ENCODE peak calls at places on chromosomes 6 and 20, in six cellular contexts. One of them, this sample, is unnamed. For H4K20me1, the result is how much of the 10 kb centered on the place peaks cover.

GRCh38 chr6:165439928-165440554 is 130.6 kb upstream of the C6orf118 start:
- DNase-seq in HCT116: peak
- DNase-seq in astrocyte: peak
- DNase-seq in mammary epithelial cell: peak
- DNase-seq in hepatocyte: peak
- DNase-seq in H9: no peak
- DNase-seq in this sample: peak

GRCh38 chr6:16725145-16725864 is 36.0 kb downstream of the ATXN1 start:
- DNase-seq in hepatocyte: peak
- DNase-seq in astrocyte: peak
- DNase-seq in mammary epithelial cell: peak
- DNase-seq in H9: no peak
- DNase-seq in HCT116: no peak
- DNase-seq in this sample: no peak

GRCh38 chr20:4006640-4007039 is 8.7 kb downstream of the RNF24 start:
- DNase-seq in HCT116: no peak
- DNase-seq in astrocyte: peak
- DNase-seq in H9: no peak
- DNase-seq in hepatocyte: no peak
- DNase-seq in mammary epithelial cell: no peak
- DNase-seq in this sample: no peak

GRCh38 chr6:111031151-111031550 is 49.3 kb downstream of the RPF2 start:
- DNase-seq in hepatocyte: no peak
- DNase-seq in HCT116: no peak
- DNase-seq in H9: no peak
- DNase-seq in astrocyte: no peak
- DNase-seq in mammary epithelial cell: no peak
- DNase-seq in this sample: no peak

GRCh38 chr6:9103876-9104521 is 668.7 kb upstream of the SLC35B3 start:
- DNase-seq in astrocyte: no peak
- DNase-seq in hepatocyte: no peak
- DNase-seq in mammary epithelial cell: no peak
- DNase-seq in H9: peak
- DNase-seq in HCT116: no peak
- DNase-seq in this sample: no peak

GRCh38 chr6:47161176-47161687 is 119.1 kb upstream of the ADGRF1 start:
- DNase-seq in hepatocyte: no peak
- DNase-seq in astrocyte: no peak
- DNase-seq in H9: no peak
- DNase-seq in HCT116: peak
- DNase-seq in mammary epithelial cell: peak
- DNase-seq in this sample: peak

GRCh38 chr6:159693128-159693893 is at the start of gene SOD2:
- DNase-seq in astrocyte: peak
- DNase-seq in HCT116: peak
- DNase-seq in hepatocyte: peak
- DNase-seq in mammary epithelial cell: peak
- DNase-seq in H9: peak
- DNase-seq in this sample: peak

GRCh38 chr20:47857994-47858557 is 72.8 kb upstream of the SULF2 start:
- DNase-seq in H9: no peak
- DNase-seq in mammary epithelial cell: peak
- DNase-seq in HCT116: no peak
- DNase-seq in astrocyte: peak
- DNase-seq in hepatocyte: peak
- DNase-seq in this sample: peak

GRCh38 chr20:24676978-24677370 is 207.5 kb downstream of the SYNDIG1 start:
- DNase-seq in astrocyte: no peak
- DNase-seq in H9: no peak
- DNase-seq in HCT116: no peak
- DNase-seq in mammary epithelial cell: no peak
- DNase-seq in hepatocyte: no peak
- DNase-seq in this sample: no peak

GRCh38 chr6:113073611-113074191 is 726.6 kb downstream of the RFPL4B start:
- DNase-seq in mammary epithelial cell: peak
- DNase-seq in HCT116: no peak
- DNase-seq in H9: no peak
- DNase-seq in astrocyte: peak
- DNase-seq in hepatocyte: no peak
- DNase-seq in this sample: no peak

GRCh38 chr6:72959821-72960220 is 265.5 kb downstream of the KHDC1L start:
- DNase-seq in hepatocyte: no peak
- DNase-seq in astrocyte: peak
- DNase-seq in mammary epithelial cell: no peak
- DNase-seq in H9: no peak
- DNase-seq in HCT116: no peak
- DNase-seq in this sample: no peak

GRCh38 chr20:11394145-11394833 is 523.4 kb upstream of the BTBD3 start:
- DNase-seq in H9: no peak
- DNase-seq in HCT116: no peak
- DNase-seq in mammary epithelial cell: peak
- DNase-seq in astrocyte: peak
- DNase-seq in hepatocyte: no peak
- DNase-seq in this sample: no peak

GRCh38 chr20:19922716-19923115 is 94.4 kb upstream of the NAA20 start:
- DNase-seq in mammary epithelial cell: no peak
- DNase-seq in astrocyte: no peak
- DNase-seq in HCT116: no peak
- DNase-seq in H9: no peak
- DNase-seq in hepatocyte: no peak
- DNase-seq in this sample: no peak

GRCh38 chr6:508614-509013 is 117.1 kb downstream of the IRF4 start:
- DNase-seq in H9: no peak
- DNase-seq in HCT116: no peak
- DNase-seq in astrocyte: no peak
- DNase-seq in hepatocyte: no peak
- DNase-seq in mammary epithelial cell: no peak
- DNase-seq in this sample: no peak

GRCh38 chr20:49415005-49415663 is 67.3 kb downstream of the KCNB1 start:
- DNase-seq in HCT116: no peak
- DNase-seq in astrocyte: no peak
- DNase-seq in hepatocyte: no peak
- DNase-seq in H9: no peak
- DNase-seq in mammary epithelial cell: no peak
- DNase-seq in this sample: no peak

GRCh38 chr6:81751388-81752083 is 945 bp downstream of the TENT5A start:
- DNase-seq in hepatocyte: peak
- DNase-seq in HCT116: peak
- DNase-seq in astrocyte: peak
- DNase-seq in mammary epithelial cell: peak
- DNase-seq in H9: peak
- DNase-seq in this sample: peak

GRCh38 chr20:32563311-32564272 is 21.5 kb downstream of the NOL4L start:
- DNase-seq in HCT116: no peak
- DNase-seq in astrocyte: no peak
- DNase-seq in H9: no peak
- DNase-seq in hepatocyte: no peak
- DNase-seq in mammary epithelial cell: no peak
- DNase-seq in this sample: no peak

GRCh38 chr20:9660236-9660868 is 146.0 kb downstream of the LAMP5 start:
- DNase-seq in hepatocyte: peak
- DNase-seq in mammary epithelial cell: peak
- DNase-seq in H9: peak
- DNase-seq in HCT116: no peak
- DNase-seq in astrocyte: peak
- DNase-seq in this sample: peak

GRCh38 chr6:43076928-43077809 is 1.1 kb downstream of the PTK7 start:
- DNase-seq in H9: peak
- DNase-seq in HCT116: no peak
- DNase-seq in hepatocyte: peak
- DNase-seq in astrocyte: peak
- DNase-seq in mammary epithelial cell: peak
- DNase-seq in this sample: peak

GRCh38 chr6:38567436-38567835 is 72.3 kb downstream of the BTBD9 start:
- DNase-seq in mammary epithelial cell: peak
- DNase-seq in HCT116: peak
- DNase-seq in astrocyte: peak
- DNase-seq in H9: no peak
- DNase-seq in hepatocyte: peak
- DNase-seq in this sample: peak

GRCh38 chr6:1280666-1281300 is 31.1 kb upstream of the FOXQ1 start:
- DNase-seq in mammary epithelial cell: no peak
- DNase-seq in HCT116: no peak
- DNase-seq in astrocyte: no peak
- DNase-seq in H9: no peak
- DNase-seq in hepatocyte: no peak
- DNase-seq in this sample: no peak

GRCh38 chr6:26554669-26555504 is 16.7 kb downstream of the HMGN4 start:
- DNase-seq in HCT116: no peak
- DNase-seq in hepatocyte: peak
- DNase-seq in H9: peak
- DNase-seq in mammary epithelial cell: peak
- DNase-seq in astrocyte: peak
- DNase-seq in this sample: peak

GRCh38 chr6:134707342-134707982 is 242.4 kb downstream of the ALDH8A1 start:
- DNase-seq in hepatocyte: peak
- DNase-seq in H9: peak
- DNase-seq in mammary epithelial cell: peak
- DNase-seq in astrocyte: peak
- DNase-seq in HCT116: no peak
- DNase-seq in this sample: peak

GRCh38 chr20:49356676-49357075 is 78.8 kb upstream of the ZNFX1 start:
- DNase-seq in hepatocyte: no peak
- DNase-seq in astrocyte: no peak
- DNase-seq in mammary epithelial cell: no peak
- DNase-seq in HCT116: no peak
- DNase-seq in H9: no peak
- DNase-seq in this sample: no peak

GRCh38 chr6:44219053-44219814 is 2.5 kb downstream of the MYMX start:
- DNase-seq in mammary epithelial cell: no peak
- DNase-seq in H9: peak
- DNase-seq in hepatocyte: peak
- DNase-seq in astrocyte: peak
- DNase-seq in HCT116: no peak
- DNase-seq in this sample: peak

GRCh38 chr20:57409316-57409671 is 18.1 kb downstream of the RBM38 start:
- DNase-seq in astrocyte: no peak
- DNase-seq in H9: no peak
- DNase-seq in hepatocyte: no peak
- DNase-seq in mammary epithelial cell: no peak
- DNase-seq in HCT116: no peak
- DNase-seq in this sample: no peak

GRCh38 chr20:57408536-57409233 is 17.5 kb downstream of the RBM38 start:
- DNase-seq in HCT116: no peak
- DNase-seq in H9: no peak
- DNase-seq in hepatocyte: no peak
- DNase-seq in mammary epithelial cell: no peak
- DNase-seq in astrocyte: no peak
- DNase-seq in this sample: no peak

GRCh38 chr20:57408131-57408530 is 16.9 kb downstream of the RBM38 start:
- DNase-seq in astrocyte: no peak
- DNase-seq in HCT116: no peak
- DNase-seq in mammary epithelial cell: no peak
- DNase-seq in hepatocyte: no peak
- DNase-seq in H9: no peak
- DNase-seq in this sample: no peak

GRCh38 chr20:57405236-57406016 is 14.2 kb downstream of the RBM38 start:
- DNase-seq in HCT116: no peak
- DNase-seq in astrocyte: no peak
- DNase-seq in mammary epithelial cell: no peak
- DNase-seq in hepatocyte: no peak
- DNase-seq in H9: no peak
- DNase-seq in this sample: no peak

GRCh38 chr20:57407541-57407956 is 16.4 kb downstream of the RBM38 start:
- DNase-seq in astrocyte: no peak
- DNase-seq in HCT116: no peak
- DNase-seq in H9: no peak
- DNase-seq in hepatocyte: no peak
- DNase-seq in mammary epithelial cell: no peak
- DNase-seq in this sample: no peak
- H4K20me1 ChIP-seq in astrocyte: under half
- H4K20me1 ChIP-seq in HCT116: under half
- H4K20me1 ChIP-seq in H9: under half
- H4K20me1 ChIP-seq in hepatocyte: under half
- H4K20me1 ChIP-seq in mammary epithelial cell: under half
- H4K20me1 ChIP-seq in this sample: under half

GRCh38 chr20:50992336-50992732 is 30.6 kb downstream of the KCNG1 start:
- DNase-seq in astrocyte: no peak
- DNase-seq in mammary epithelial cell: peak
- DNase-seq in HCT116: no peak
- DNase-seq in H9: peak
- DNase-seq in hepatocyte: no peak
- DNase-seq in this sample: no peak
- H4K20me1 ChIP-seq in astrocyte: under half
- H4K20me1 ChIP-seq in mammary epithelial cell: under half
- H4K20me1 ChIP-seq in HCT116: under half
- H4K20me1 ChIP-seq in H9: under half
- H4K20me1 ChIP-seq in hepatocyte: under half
- H4K20me1 ChIP-seq in this sample: under half

GRCh38 chr6:41549673-41550072 is 3.5 kb downstream of the FOXP4 start:
- DNase-seq in H9: no peak
- DNase-seq in astrocyte: no peak
- DNase-seq in hepatocyte: no peak
- DNase-seq in HCT116: no peak
- DNase-seq in mammary epithelial cell: no peak
- DNase-seq in this sample: no peak
- H4K20me1 ChIP-seq in H9: under half
- H4K20me1 ChIP-seq in astrocyte: half or more
- H4K20me1 ChIP-seq in hepatocyte: half or more
- H4K20me1 ChIP-seq in HCT116: under half
- H4K20me1 ChIP-seq in mammary epithelial cell: under half
- H4K20me1 ChIP-seq in this sample: under half

GRCh38 chr20:38054647-38055046 is 21.1 kb downstream of the RPRD1B start:
- DNase-seq in hepatocyte: no peak
- DNase-seq in mammary epithelial cell: no peak
- DNase-seq in H9: no peak
- DNase-seq in HCT116: no peak
- DNase-seq in astrocyte: no peak
- DNase-seq in this sample: no peak

GRCh38 chr20:38046572-38046971 is 13.0 kb downstream of the RPRD1B start:
- DNase-seq in HCT116: no peak
- DNase-seq in astrocyte: no peak
- DNase-seq in H9: peak
- DNase-seq in mammary epithelial cell: no peak
- DNase-seq in hepatocyte: no peak
- DNase-seq in this sample: no peak

GRCh38 chr20:38049800-38050199 is 16.3 kb downstream of the RPRD1B start:
- DNase-seq in hepatocyte: no peak
- DNase-seq in astrocyte: peak
- DNase-seq in HCT116: no peak
- DNase-seq in H9: no peak
- DNase-seq in mammary epithelial cell: peak
- DNase-seq in this sample: peak

GRCh38 chr20:38052870-38053269 is 19.3 kb downstream of the RPRD1B start:
- DNase-seq in H9: no peak
- DNase-seq in HCT116: no peak
- DNase-seq in hepatocyte: no peak
- DNase-seq in mammary epithelial cell: no peak
- DNase-seq in astrocyte: no peak
- DNase-seq in this sample: no peak

DNA sequence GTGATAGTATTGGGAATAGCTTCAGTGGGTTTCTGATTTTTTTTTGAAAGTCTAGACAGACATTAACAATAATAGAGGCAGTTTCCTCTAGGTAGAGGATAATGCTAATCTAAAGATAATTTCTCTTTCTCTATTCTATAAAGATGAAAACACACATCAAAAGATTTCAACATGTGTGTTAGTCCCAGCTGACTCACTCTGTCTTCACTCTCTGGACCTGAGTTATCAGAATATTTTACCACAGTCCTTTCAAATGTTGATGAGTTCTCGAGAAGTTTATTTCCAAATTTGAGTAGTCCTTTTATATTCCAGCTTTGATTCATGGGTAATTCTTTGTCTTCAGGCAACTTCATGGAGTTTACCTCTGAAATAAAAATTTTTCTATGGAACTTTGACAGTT is 17.1 kb downstream of the RPRD1B start:
- DNase-seq in hepatocyte: no peak
- DNase-seq in mammary epithelial cell: peak
- DNase-seq in H9: no peak
- DNase-seq in HCT116: no peak
- DNase-seq in astrocyte: peak
- DNase-seq in this sample: no peak
- H4K20me1 ChIP-seq in hepatocyte: under half
- H4K20me1 ChIP-seq in mammary epithelial cell: under half
- H4K20me1 ChIP-seq in H9: under half
- H4K20me1 ChIP-seq in HCT116: under half
- H4K20me1 ChIP-seq in astrocyte: under half
- H4K20me1 ChIP-seq in this sample: under half

This sample was measured in PC-9.